ENCODE peak calls at places on chromosomes 7 and 10, in four cellular contexts. C is DMS153, L is bronchial epithelial cell, O is COLO829. K is an unnamed sample.

GRCh38 chr10:27865221-27865635 is 119.6 kb upstream of the MKX start:
- DNase-seq in L (peak), C (no peak), O (no peak), K (no peak)

GRCh38 chr10:74262856-74263255 is 111.8 kb downstream of the ADK start:
- DNase-seq in L (no peak), O (no peak), C (no peak), K (no peak)

GRCh38 chr7:67823345-67823744 is 826.7 kb downstream of the TYW1 start:
- DNase-seq in L (peak), O (no peak), C (no peak), K (no peak)

GRCh38 chr7:28142650-28143049 is 37.9 kb downstream of the JAZF1 start:
- DNase-seq in C (no peak), O (no peak), L (no peak), K (peak)

GRCh38 chr7:17014693-17015092 is 132.9 kb upstream of the AGR3 start:
- DNase-seq in L (no peak), O (no peak), C (no peak), K (no peak)

GRCh38 chr10:31871266-31871887 is 57.3 kb downstream of the ARHGAP12 start:
- DNase-seq in L (no peak), C (no peak), O (no peak), K (no peak)

GRCh38 chr10:43125274-43125845 is 12.9 kb upstream of the CSGALNACT2 start:
- DNase-seq in O (no peak), C (no peak), L (no peak), K (no peak)

GRCh38 chr10:80433134-80433533 is 21.0 kb upstream of the TSPAN14 start:
- DNase-seq in O (no peak), L (no peak), C (no peak), K (no peak)

GRCh38 chr10:43596546-43596945 is 9.7 kb upstream of the ZNF485 start:
- DNase-seq in O (no peak), C (no peak), L (no peak), K (no peak)

GRCh38 chr7:114048386-114049235 is 129.8 kb upstream of the PPP1R3A start:
- DNase-seq in C (no peak), O (peak), L (peak), K (peak)

GRCh38 chr7:123865517-123866117 is 20.6 kb downstream of the HYAL4 start:
- DNase-seq in C (peak), O (peak), L (peak), K (peak)

GRCh38 chr10:111360260-111360925 is 283.6 kb downstream of the ADRA2A start:
- DNase-seq in O (peak), L (peak), C (peak), K (peak)

GRCh38 chr10:29658984-29659769 is 24.4 kb upstream of the SVIL start:
- DNase-seq in O (peak), L (peak), C (no peak), K (peak)

GRCh38 chr10:10792681-10793080 is 225.0 kb upstream of the CELF2 start:
- DNase-seq in O (no peak), C (no peak), L (peak), K (no peak)

GRCh38 chr7:143395187-143396149 is 13.2 kb downstream of the EPHA1 start:
- DNase-seq in L (no peak), O (no peak), C (peak), K (no peak)

GRCh38 chr10:24963646-24964045 is 11.2 kb upstream of the PRTFDC1 start:
- DNase-seq in L (no peak), O (no peak), C (no peak), K (no peak)

GRCh38 chr7:42928754-42929153 is 3.2 kb downstream of the PSMA2 start:
- DNase-seq in O (no peak), C (no peak), L (no peak), K (no peak)

GRCh38 chr10:22229756-22230330 is 12.0 kb upstream of the EBLN1 start:
- DNase-seq in L (no peak), O (no peak), C (no peak), K (peak)

GRCh38 chr7:105794741-105795729 is 81.4 kb downstream of the ATXN7L1 start:
- DNase-seq in L (peak), O (no peak), C (no peak), K (no peak)

GRCh38 chr7:4205828-4206227 is 476.3 kb upstream of the FOXK1 start:
- DNase-seq in C (no peak), O (no peak), L (no peak), K (no peak)

GRCh38 chr10:117005454-117006055 is 568 bp upstream of the SHTN1 start:
- DNase-seq in C (peak), O (no peak), L (no peak), K (peak)

GRCh38 chr10:131858583-131859340 is 42.0 kb upstream of the PPP2R2D start:
- DNase-seq in O (no peak), L (no peak), C (no peak), K (no peak)

GRCh38 chr10:93266858-93267257 is 193.2 kb downstream of the CYP26A1 start:
- DNase-seq in L (no peak), C (no peak), O (no peak), K (no peak)

GRCh38 chr10:24617771-24618396 is 105.8 kb downstream of the ARHGAP21 start:
- DNase-seq in C (no peak), L (peak), O (peak), K (peak)

GRCh38 chr10:3745582-3745981 is 39.4 kb downstream of the KLF6 start:
- DNase-seq in C (peak), O (no peak), L (no peak), K (no peak)

GRCh38 chr10:26779176-26779860 is 81.4 kb downstream of the ABI1 start:
- DNase-seq in O (no peak), L (peak), C (no peak), K (no peak)

GRCh38 chr10:17144757-17145156 is 15.1 kb upstream of the CUBN start:
- DNase-seq in C (no peak), O (no peak), L (peak), K (no peak)

GRCh38 chr10:131150126-131150525 is 161.4 kb downstream of the TCERG1L start:
- DNase-seq in O (no peak), C (no peak), L (no peak), K (no peak)

GRCh38 chr10:11796439-11796838 is 26.7 kb upstream of the PROSER2 start:
- DNase-seq in L (no peak), C (no peak), O (no peak), K (no peak)

GRCh38 chr7:114502454-114503254 is 88.0 kb downstream of the FOXP2 start:
- DNase-seq in O (no peak), L (peak), C (no peak), K (peak)

GRCh38 chr10:34294137-34294536 is 521.0 kb downstream of the PARD3 start:
- DNase-seq in O (no peak), L (no peak), C (peak), K (no peak)

GRCh38 chr7:77699056-77699455 is 2.8 kb downstream of the RSBN1L start:
- DNase-seq in C (no peak), L (no peak), O (no peak), K (no peak)

GRCh38 chr7:94856643-94857042 is 50.8 kb upstream of the PPP1R9A start:
- DNase-seq in O (no peak), L (no peak), C (no peak), K (no peak)

GRCh38 chr7:122219253-122219865 is 75.3 kb upstream of the AASS start:
- DNase-seq in O (peak), C (no peak), L (peak), K (peak)

K was measured in SK-MEL-5.